ENCODE peak calls at places on chromosomes 3 and 15, in five cellular contexts. P is cardiac fibroblast, O is natural killer cell, L is cardiac muscle cell, M is Peyer's patch. Z is an unnamed sample.

GRCh38 chr3:155958676-155959075 is 88.2 kb downstream of the GMPS start:
- DNase-seq in L (no peak), M (no peak), O (no peak), P (no peak), Z (no peak)

GRCh38 chr3:125165189-125165947 is 47.2 kb downstream of the SLC12A8 start:
- DNase-seq in L (peak; percentile 66), P (peak; percentile 64), O (no peak), M (no peak), Z (peak; percentile 43)

GRCh38 chr15:63997715-63998442 is 48.4 kb downstream of the DAPK2 start:
- DNase-seq in P (peak; percentile 3), M (no peak), L (no peak), O (no peak), Z (no peak)

GRCh38 chr15:64975390-64975789 is 14.3 kb downstream of the SPG21 start:
- DNase-seq in O (no peak), L (no peak), P (no peak), M (no peak), Z (no peak)

GRCh38 chr15:101027273-101027901 is 108.2 kb downstream of the LRRK1 start:
- DNase-seq in M (peak; percentile 10), L (no peak), O (peak; percentile 6), P (no peak), Z (no peak)

GRCh38 chr15:89409993-89410767 is 75.6 kb upstream of the POLG start:
- DNase-seq in M (no peak), L (no peak), P (no peak), O (no peak), Z (no peak)

GRCh38 chr15:70976856-70977255 is 84.2 kb downstream of the LRRC49 start:
- DNase-seq in O (no peak), M (no peak), L (no peak), P (peak; percentile 72), Z (no peak)

GRCh38 chr3:49535971-49536874 is 18.1 kb upstream of the BSN start:
- DNase-seq in P (no peak), L (no peak), O (no peak), M (no peak), Z (no peak)

GRCh38 chr3:151460774-151461450 is at the start of gene IGSF10:
- DNase-seq in O (no peak), L (no peak), M (no peak), P (no peak), Z (peak; percentile 14)

GRCh38 chr3:126117786-126118185 is 33.9 kb upstream of the SLC41A3 start:
- DNase-seq in P (no peak), M (no peak), O (peak; percentile 3), L (no peak), Z (no peak)

GRCh38 chr3:119294402-119294888 is 262 bp downstream of the ARHGAP31 start:
- DNase-seq in L (peak; percentile 48), M (peak; percentile 72), P (no peak), O (peak; percentile 67), Z (peak; percentile 32)

GRCh38 chr3:64158334-64158733 is 66.9 kb downstream of the PRICKLE2 start:
- DNase-seq in O (no peak), L (no peak), P (peak; percentile 23), M (no peak), Z (no peak)

GRCh38 chr15:101731746-101732145 is 7.5 kb upstream of the TARS3 start:
- DNase-seq in P (no peak), M (no peak), O (no peak), L (no peak), Z (no peak)

GRCh38 chr3:99940350-99940749 is 122.7 kb downstream of the CMSS1 start:
- DNase-seq in M (no peak), L (no peak), O (no peak), P (no peak), Z (no peak)

GRCh38 chr15:99474981-99475753 is 90.6 kb upstream of the MEF2A start:
- DNase-seq in P (no peak), O (no peak), L (no peak), M (no peak), Z (no peak)

GRCh38 chr15:72272213-72272996 is at the start of gene PARP6:
- DNase-seq in L (peak; percentile 98), O (peak; percentile 95), P (peak; percentile 96), M (peak; percentile 95), Z (peak; percentile 92)

GRCh38 chr3:153087595-153088566 is 74.1 kb upstream of the RAP2B start:
- DNase-seq in M (no peak), O (no peak), L (no peak), P (peak; percentile 74), Z (no peak)

GRCh38 chr15:63347074-63347859 is 34.4 kb downstream of the CA12 start:
- DNase-seq in L (no peak), O (no peak), P (no peak), M (no peak), Z (no peak)

GRCh38 chr3:114650808-114651207 is 357.0 kb downstream of the TIGIT start:
- DNase-seq in O (no peak), M (no peak), L (no peak), P (peak; percentile 44), Z (no peak)

GRCh38 chr3:50450135-50450911 is 53.1 kb downstream of the CACNA2D2 start:
- DNase-seq in L (no peak), M (peak; percentile 65), P (peak; percentile 2), O (peak; percentile 91), Z (no peak)

GRCh38 chr3:149654188-149654601 is 3.6 kb downstream of the WWTR1 start:
- DNase-seq in P (peak; percentile 81), O (no peak), M (no peak), L (no peak), Z (no peak)

GRCh38 chr3:142705256-142705655 is 18.6 kb upstream of the TRPC1 start:
- DNase-seq in O (no peak), L (no peak), P (no peak), M (no peak), Z (no peak)

GRCh38 chr3:24259901-24260512 is 234.6 kb downstream of the THRB start:
- DNase-seq in M (no peak), O (no peak), L (peak; percentile 11), P (peak; percentile 61), Z (no peak)

GRCh38 chr15:39391230-39391629 is 189.6 kb upstream of the THBS1 start:
- DNase-seq in P (peak; percentile 62), O (no peak), M (no peak), L (no peak), Z (no peak)

GRCh38 chr15:70815604-70816003 is 38.4 kb downstream of the LARP6 start:
- DNase-seq in M (no peak), L (no peak), O (no peak), P (no peak), Z (no peak)

GRCh38 chr15:51299187-51300015 is 39.0 kb downstream of the CYP19A1 start:
- DNase-seq in L (no peak), M (no peak), O (no peak), P (no peak), Z (no peak)

GRCh38 chr3:9279959-9280358 is 30.5 kb upstream of the SRGAP3 start:
- DNase-seq in M (no peak), P (peak; percentile 11), L (no peak), O (no peak), Z (peak; percentile 44)

DNA sequence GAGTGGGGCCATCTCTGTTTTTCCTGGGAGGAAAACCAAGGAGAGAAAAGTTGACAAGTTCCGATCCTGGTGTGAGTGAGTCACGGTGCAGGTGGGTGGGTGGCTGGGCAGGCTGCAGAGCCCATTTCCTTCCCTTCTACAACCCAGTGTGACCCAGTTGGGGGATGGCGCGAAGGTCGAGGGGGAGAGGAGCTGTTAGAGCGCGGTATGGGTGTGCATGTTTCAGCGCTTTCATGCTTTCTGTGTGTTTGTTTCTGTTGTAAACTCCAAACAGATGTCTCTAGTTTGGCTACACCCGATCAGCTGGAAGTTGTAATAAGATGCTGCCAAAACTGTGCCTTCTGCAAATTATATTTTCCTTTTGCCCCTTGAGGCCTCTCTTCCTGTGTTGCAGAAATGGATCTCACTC is 3.8 kb downstream of the FAM43A start:
- DNase-seq in L (no peak), M (peak; percentile 50), O (peak; percentile 59), P (peak; percentile 65), Z (no peak)
- TF ChIP-seq CTCF in L (no peak), M (no peak), O (no peak), P (no peak), Z (no peak)

DNA sequence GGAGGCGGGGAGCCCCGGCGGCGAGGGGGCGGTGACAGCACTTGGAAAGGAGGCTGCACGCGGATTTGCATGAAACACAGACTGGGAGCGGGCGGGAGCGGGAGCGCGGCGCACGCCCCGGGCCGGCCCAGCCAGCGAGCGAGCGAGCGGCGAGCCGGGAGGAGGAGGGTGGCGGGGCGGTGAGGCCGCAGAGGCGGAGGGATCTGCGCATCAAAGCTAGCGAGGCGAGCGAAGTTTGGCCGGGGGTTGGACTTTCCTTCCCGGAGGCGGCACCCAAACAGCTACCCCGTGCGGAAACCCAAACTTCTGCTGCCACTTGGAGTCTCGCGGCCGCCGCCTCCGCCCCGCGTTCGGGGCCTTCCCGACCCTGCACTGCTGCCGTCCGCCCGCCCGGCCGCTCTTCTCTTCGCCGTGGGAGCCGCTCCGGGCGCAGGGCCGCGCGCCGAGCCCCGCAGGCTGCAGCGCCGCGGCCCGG is at the start of gene SMAD3:
- DNase-seq in P (peak; percentile 95), M (peak; percentile 81), O (peak; percentile 64), L (peak; percentile 93), Z (peak; percentile 76)
- TF ChIP-seq CTCF in P (no peak), M (no peak), O (no peak), L (no peak), Z (no peak)

GRCh38 chr15:81752149-81752942 is 293.5 kb downstream of the MEX3B start:
- DNase-seq in M (no peak), O (no peak), L (peak; percentile 15), P (peak; percentile 7), Z (no peak)

GRCh38 chr15:81754078-81754477 is 291.7 kb downstream of the MEX3B start:
- DNase-seq in O (no peak), P (no peak), L (no peak), M (no peak), Z (no peak)

GRCh38 chr15:81751321-81751720 is 294.5 kb downstream of the MEX3B start:
- DNase-seq in P (no peak), O (no peak), M (no peak), L (no peak), Z (no peak)

GRCh38 chr15:81749667-81750360 is 296.0 kb downstream of the MEX3B start:
- DNase-seq in M (no peak), P (no peak), O (no peak), L (peak; percentile 10), Z (no peak)

GRCh38 chr15:81752974-81753373 is 292.8 kb downstream of the MEX3B start:
- DNase-seq in P (no peak), L (no peak), O (no peak), M (no peak), Z (no peak)
- TF ChIP-seq CTCF in P (no peak), L (no peak), O (no peak), M (no peak), Z (peak; percentile 16)

DNA sequence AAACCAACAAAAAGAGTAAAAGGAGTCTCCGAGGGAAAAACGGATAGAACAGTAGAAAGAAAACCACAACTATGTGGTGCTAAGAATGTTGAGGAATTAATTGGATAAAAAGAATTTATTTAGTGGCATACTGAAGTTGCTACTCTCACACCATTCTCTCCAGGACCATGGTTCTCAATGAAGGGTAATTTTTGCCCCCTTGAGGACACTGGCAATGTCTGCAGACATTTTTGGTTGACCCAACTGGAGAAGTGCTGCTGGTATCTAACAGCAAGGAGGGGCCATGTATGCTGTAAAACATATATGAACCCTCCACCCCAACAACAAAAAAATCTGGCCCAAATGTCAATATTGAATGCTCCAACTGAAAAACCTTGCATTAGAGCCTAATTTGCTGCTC is 85.9 kb upstream of the CSPG5 start:
- DNase-seq in M (no peak), O (no peak), P (peak; percentile 18), L (peak; percentile 2), Z (no peak)
- TF ChIP-seq CTCF in M (no peak), O (no peak), P (peak; percentile 35), L (peak; percentile 35), Z (peak; percentile 48)

Z was measured in neural crest cell.